ENCODE peak calls at places on chromosomes 5 and 9, in four cellular contexts. T is gastrocnemius medialis, Z is pancreas, W is endodermal cell. X is an unnamed sample.

GRCh38 chr5:117461403-117461802 is 886.8 kb upstream of the SEMA6A start:
- DNase-seq in T (no peak), W (no peak), Z (no peak), X (no peak)

GRCh38 chr5:156835905-156836304 is 14.2 kb upstream of the PPP1R2B start:
- DNase-seq in Z (no peak), W (peak; percentile 51), T (no peak), X (no peak)

GRCh38 chr9:130991227-130992058 is 17.5 kb upstream of the LAMC3 start:
- DNase-seq in W (peak; percentile 70), T (no peak), Z (no peak), X (no peak)

GRCh38 chr5:31098811-31099210 is 94.7 kb upstream of the CDH6 start:
- DNase-seq in Z (no peak), T (no peak), W (no peak), X (no peak)

GRCh38 chr5:113846941-113847340 is 333.4 kb downstream of the YTHDC2 start:
- DNase-seq in W (no peak), T (no peak), Z (no peak), X (no peak)

GRCh38 chr9:83432104-83432627 is 106.0 kb downstream of the FRMD3 start:
- DNase-seq in W (peak; percentile 69), T (peak; percentile 66), Z (peak; percentile 91), X (no peak)

GRCh38 chr5:318931-319601 is 2.4 kb upstream of the AHRR start:
- DNase-seq in Z (no peak), W (peak; percentile 44), T (no peak), X (no peak)

GRCh38 chr5:10975915-10976314 is 214.9 kb upstream of the DAP start:
- DNase-seq in W (no peak), Z (no peak), T (no peak), X (no peak)

GRCh38 chr5:72412283-72413055 is 92.3 kb downstream of the PTCD2 start:
- DNase-seq in W (no peak), T (no peak), Z (no peak), X (no peak)

GRCh38 chr5:58836351-58836750 is 253.5 kb downstream of the RAB3C start:
- DNase-seq in T (no peak), Z (no peak), W (no peak), X (no peak)

GRCh38 chr5:166602271-166602670 is 1689.2 kb upstream of the WWC1 start:
- DNase-seq in W (no peak), Z (no peak), T (no peak), X (no peak)
- H3K9me3 ChIP-seq in W (no peaks in the 10 kb centered on the region), Z (no peaks in the 10 kb centered on the region), T (no peaks in the 10 kb centered on the region), X (no peaks in the 10 kb centered on the region)

DNA sequence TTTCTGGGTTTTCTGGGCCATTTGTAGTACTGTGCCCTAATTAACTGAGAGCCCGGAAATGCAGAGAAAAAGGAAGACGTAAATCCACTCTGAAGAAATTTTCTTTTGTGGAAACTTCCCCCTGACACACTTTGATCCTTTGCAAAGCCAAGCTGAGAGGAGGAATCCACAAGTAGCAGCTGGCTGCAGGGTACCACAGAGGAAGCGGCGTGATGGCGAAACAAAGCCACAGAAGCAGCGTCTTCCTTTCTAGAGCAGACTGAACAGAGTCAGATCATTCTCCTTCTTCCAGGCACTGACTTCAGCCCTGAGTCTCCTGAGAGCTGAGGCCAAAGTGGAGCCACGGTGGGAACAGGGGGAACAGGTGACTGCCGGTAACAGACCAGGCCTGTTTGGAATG is 47.1 kb upstream of the ZNF354A start:
- DNase-seq in W (no peak), T (no peak), Z (no peak), X (no peak)
- H3K9me3 ChIP-seq in W (peaks cover 20% of the 10 kb centered on the region), T (no peaks in the 10 kb centered on the region), Z (no peaks in the 10 kb centered on the region), X (no peaks in the 10 kb centered on the region)

GRCh38 chr5:142832263-142832662 is 62.1 kb downstream of the ARHGAP26 start:
- DNase-seq in Z (no peak), T (no peak), W (no peak), X (no peak)

GRCh38 chr5:142828797-142829535 is 58.8 kb downstream of the ARHGAP26 start:
- DNase-seq in T (no peak), Z (no peak), W (no peak), X (no peak)

GRCh38 chr5:142830241-142831018 is 60.3 kb downstream of the ARHGAP26 start:
- DNase-seq in W (no peak), T (no peak), Z (no peak), X (no peak)

GRCh38 chr5:142829821-142830220 is 59.6 kb downstream of the ARHGAP26 start:
- DNase-seq in W (no peak), Z (no peak), T (no peak), X (no peak)

GRCh38 chr5:142831019-142831403 is 60.8 kb downstream of the ARHGAP26 start:
- DNase-seq in T (no peak), Z (no peak), W (no peak), X (no peak)
- H3K9me3 ChIP-seq in T (no peaks in the 10 kb centered on the region), Z (no peaks in the 10 kb centered on the region), W (no peaks in the 10 kb centered on the region), X (no peaks in the 10 kb centered on the region)

DNA sequence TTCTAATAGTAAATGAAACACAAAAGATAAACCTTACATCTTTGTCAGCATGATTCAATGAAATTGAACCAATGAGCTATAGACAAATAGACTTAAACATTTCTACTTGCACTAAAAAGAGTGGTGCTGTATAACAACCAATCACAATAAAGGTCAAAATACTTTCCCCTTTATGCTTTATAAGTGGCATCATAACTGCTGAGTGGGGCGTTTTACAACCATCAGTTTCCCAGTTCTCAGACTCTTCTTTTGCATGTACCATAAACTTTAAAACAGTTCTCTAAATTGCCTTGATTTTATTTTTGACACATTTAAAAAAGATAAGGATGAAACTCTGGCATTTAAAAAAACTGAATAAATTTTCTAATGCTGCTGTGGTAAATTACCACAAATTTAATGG is 356.2 kb downstream of the NNT start:
- DNase-seq in W (no peak), Z (no peak), T (no peak), X (no peak)
- H3K9me3 ChIP-seq in W (peaks cover 9% of the 10 kb centered on the region), Z (no peaks in the 10 kb centered on the region), T (no peaks in the 10 kb centered on the region), X (no peaks in the 10 kb centered on the region)

GRCh38 chr9:101408374-101409078 is 9.9 kb downstream of the ZNF189 start:
- DNase-seq in T (no peak), W (no peak), Z (no peak), X (no peak)
- H3K9me3 ChIP-seq in T (peaks cover 77% of the 10 kb centered on the region), W (peaks cover 90% of the 10 kb centered on the region), Z (peaks cover 6% of the 10 kb centered on the region), X (peaks cover 48% of the 10 kb centered on the region)

DNA sequence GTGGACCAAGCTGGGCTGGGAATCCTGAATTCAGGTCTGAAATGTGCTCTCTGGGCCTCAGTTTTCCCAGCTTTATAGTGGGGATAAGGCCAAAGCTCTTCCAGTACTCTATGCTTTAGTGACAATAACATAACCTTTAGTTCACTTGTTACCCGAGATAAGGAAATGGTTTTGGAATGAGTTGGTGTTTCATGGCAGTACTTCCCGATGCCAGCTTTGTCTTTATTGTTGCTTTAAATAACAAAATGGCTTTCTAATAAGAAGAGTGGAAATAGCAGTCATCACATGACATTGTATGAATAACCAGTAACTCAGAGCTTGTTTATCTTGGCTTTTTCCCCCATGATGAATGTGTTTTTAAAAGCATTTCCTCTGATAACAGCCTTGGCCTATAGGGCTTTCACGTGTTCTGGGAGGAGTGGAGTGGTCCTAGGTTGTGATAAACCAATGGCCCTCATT is 53.6 kb downstream of the ZNF618 start:
- DNase-seq in Z (no peak), W (no peak), T (no peak), X (no peak)
- H3K9me3 ChIP-seq in Z (no peaks in the 10 kb centered on the region), W (peaks cover 48% of the 10 kb centered on the region), T (no peaks in the 10 kb centered on the region), X (no peaks in the 10 kb centered on the region)

GRCh38 chr9:138120072-138120471 is 242.5 kb downstream of the CACNA1B start:
- DNase-seq in W (no peak), Z (no peak), T (no peak), X (no peak)
- H3K9me3 ChIP-seq in W (peaks cover 44% of the 10 kb centered on the region), Z (no peaks in the 10 kb centered on the region), T (no peaks in the 10 kb centered on the region), X (no peaks in the 10 kb centered on the region)

GRCh38 chr5:147245381-147246055 is 10.7 kb downstream of the STK32A start:
- DNase-seq in T (no peak), Z (no peak), W (no peak), X (no peak)

GRCh38 chr5:147248584-147248983 is 13.8 kb downstream of the STK32A start:
- DNase-seq in Z (no peak), W (no peak), T (no peak), X (no peak)
- H3K9me3 ChIP-seq in Z (no peaks in the 10 kb centered on the region), W (no peaks in the 10 kb centered on the region), T (no peaks in the 10 kb centered on the region), X (no peaks in the 10 kb centered on the region)

GRCh38 chr5:150734579-150735384 is 24.0 kb downstream of the DCTN4 start:
- DNase-seq in W (no peak), T (peak; percentile 39), Z (no peak), X (no peak)
- H3K9me3 ChIP-seq in W (peaks cover 32% of the 10 kb centered on the region), T (no peaks in the 10 kb centered on the region), Z (no peaks in the 10 kb centered on the region), X (no peaks in the 10 kb centered on the region)

X was measured in T-helper 17 cell.